ENCODE peak calls at places on chromosomes 7 and 10, in four cellular contexts. L is HCT116, T is neural progenitor cell, G is PC-3. J is an unnamed sample.
A peak's percentile ranks its signal among the peaks of the same experiment; 100 is the strongest.

GRCh38 chr7:145106001-145106400 is 270.1 kb upstream of the TPK1 start:
- DNase-seq in L (no peak), T (no peak), G (peak; percentile 73), J (no peak)

GRCh38 chr10:68784476-68784875 is 42.9 kb upstream of the STOX1 start:
- DNase-seq in G (no peak), T (no peak), L (no peak), J (no peak)

GRCh38 chr7:17275749-17276671 is 22.4 kb upstream of the AHR start:
- DNase-seq in T (no peak), G (peak; percentile 92), L (no peak), J (no peak)

GRCh38 chr7:50214141-50214670 is 90.3 kb upstream of the IKZF1 start:
- DNase-seq in L (no peak), T (no peak), G (no peak), J (no peak)

GRCh38 chr10:13271552-13272163 is 28.2 kb downstream of the PHYH start:
- DNase-seq in L (peak; percentile 32), G (peak; percentile 1), T (peak; percentile 68), J (peak; percentile 91)

GRCh38 chr7:159015081-159015893 is 129.4 kb downstream of the VIPR2 start:
- DNase-seq in G (peak; percentile 66), T (no peak), L (no peak), J (peak; percentile 23)

GRCh38 chr7:17095001-17095574 is 203.4 kb upstream of the AHR start:
- DNase-seq in G (peak; percentile 97), T (no peak), L (no peak), J (no peak)

GRCh38 chr7:36806897-36807296 is 82.6 kb upstream of the AOAH start:
- DNase-seq in L (no peak), T (no peak), G (no peak), J (no peak)

GRCh38 chr10:117646718-117647117 is 104.2 kb downstream of the EMX2 start:
- DNase-seq in G (no peak), T (no peak), L (no peak), J (no peak)

GRCh38 chr10:43257210-43258031 is 9.4 kb downstream of the RASGEF1A start:
- DNase-seq in T (no peak), L (no peak), G (no peak), J (no peak)

GRCh38 chr7:99359465-99360154 is 14.9 kb upstream of the ARPC1B start:
- DNase-seq in T (peak; percentile 47), G (no peak), L (no peak), J (peak; percentile 69)

GRCh38 chr10:69723653-69724052 is 78.1 kb upstream of the COL13A1 start:
- DNase-seq in L (no peak), T (no peak), G (no peak), J (no peak)

GRCh38 chr7:114554781-114555537 is 140.3 kb downstream of the FOXP2 start:
- DNase-seq in L (peak; percentile 23), G (peak; percentile 38), T (no peak), J (no peak)

DNA sequence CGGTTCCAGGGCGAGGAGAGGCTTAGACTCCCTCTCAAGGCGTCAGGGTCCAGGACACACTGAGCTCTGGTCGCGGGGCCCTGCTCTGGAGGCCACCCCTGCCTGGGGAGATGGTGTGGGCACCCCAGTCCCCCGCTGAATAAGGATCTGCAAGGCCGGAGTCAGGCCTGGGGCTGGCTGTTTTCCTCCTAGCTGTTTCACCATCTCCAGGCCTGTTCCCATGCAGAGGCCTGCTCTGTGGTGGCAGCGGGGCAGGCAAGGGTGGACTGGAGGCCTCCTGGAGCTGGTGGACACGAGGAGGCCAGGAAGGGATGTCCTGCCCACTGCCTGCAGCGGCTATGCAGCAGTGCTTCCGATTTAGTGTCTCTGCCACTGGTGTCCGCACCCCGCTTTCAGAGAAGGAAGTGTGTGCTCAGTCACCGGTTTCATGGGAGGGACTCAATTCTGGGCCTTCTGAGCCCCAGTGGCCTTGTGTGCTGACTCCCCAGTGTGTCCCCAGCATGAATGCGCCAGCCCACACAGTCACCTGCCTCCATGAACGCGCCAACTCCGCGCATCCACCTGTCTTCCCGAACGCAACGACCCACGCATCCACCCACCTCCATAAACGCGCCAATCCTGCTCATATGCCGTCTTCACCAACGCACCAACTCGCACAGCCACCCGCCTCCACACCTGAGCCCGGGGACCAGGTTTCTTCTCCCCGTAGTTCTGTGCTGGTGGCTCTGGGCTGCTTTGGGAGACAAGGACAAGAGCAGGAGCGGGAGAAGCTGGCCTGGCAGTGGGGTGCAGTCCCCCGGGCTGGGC is 14.5 kb upstream of the GPR146 start:
- DNase-seq in L (no peak), G (no peak), T (no peak), J (no peak)
- TF ChIP-seq EZH2phosphoT487 in L (no peak), G (no peak), T (no peak), J (no peak)

GRCh38 chr10:27723436-27723835 is 22.2 kb downstream of the MKX start:
- DNase-seq in L (no peak), G (no peak), T (no peak), J (peak; percentile 21)

GRCh38 chr10:27719052-27719451 is 26.6 kb downstream of the MKX start:
- DNase-seq in G (no peak), T (no peak), L (no peak), J (no peak)

GRCh38 chr10:27717851-27718250 is 27.8 kb downstream of the MKX start:
- DNase-seq in T (no peak), G (no peak), L (no peak), J (no peak)

GRCh38 chr10:27717191-27717590 is 28.4 kb downstream of the MKX start:
- DNase-seq in G (no peak), L (no peak), T (no peak), J (no peak)

DNA sequence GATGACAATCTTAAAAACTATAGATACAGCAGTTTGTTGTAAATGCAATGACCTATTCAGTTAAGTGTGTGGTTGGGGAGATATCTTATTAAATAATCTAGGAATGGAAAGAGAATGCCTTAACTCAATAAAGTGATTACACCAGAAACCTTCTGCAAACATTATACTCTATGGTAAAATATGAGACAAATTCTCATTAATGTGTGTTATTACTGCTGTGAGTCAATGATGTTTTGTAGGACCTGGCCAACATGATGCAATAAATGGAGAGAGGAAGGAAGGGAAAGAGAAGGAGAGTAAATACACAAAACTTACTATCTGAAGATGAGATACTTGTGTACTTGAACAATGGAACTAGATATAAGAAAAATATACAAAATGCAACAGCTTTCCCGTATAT is 25.1 kb downstream of the MKX start:
- DNase-seq in T (no peak), G (peak; percentile 52), L (no peak), J (no peak)
- TF ChIP-seq EZH2phosphoT487 in T (no peak), G (no peak), L (no peak), J (no peak)

GRCh38 chr10:127882391-127882790 is 10.3 kb downstream of the CLRN3 start:
- DNase-seq in G (no peak), T (no peak), L (no peak), J (no peak)

GRCh38 chr10:127881262-127881661 is 11.5 kb downstream of the CLRN3 start:
- DNase-seq in L (no peak), G (no peak), T (no peak), J (no peak)

GRCh38 chr10:127882801-127883459 is 9.8 kb downstream of the CLRN3 start:
- DNase-seq in T (no peak), G (peak; percentile 7), L (no peak), J (no peak)

GRCh38 chr10:127878474-127879055 is 14.2 kb downstream of the CLRN3 start:
- DNase-seq in L (no peak), T (no peak), G (no peak), J (no peak)

DNA sequence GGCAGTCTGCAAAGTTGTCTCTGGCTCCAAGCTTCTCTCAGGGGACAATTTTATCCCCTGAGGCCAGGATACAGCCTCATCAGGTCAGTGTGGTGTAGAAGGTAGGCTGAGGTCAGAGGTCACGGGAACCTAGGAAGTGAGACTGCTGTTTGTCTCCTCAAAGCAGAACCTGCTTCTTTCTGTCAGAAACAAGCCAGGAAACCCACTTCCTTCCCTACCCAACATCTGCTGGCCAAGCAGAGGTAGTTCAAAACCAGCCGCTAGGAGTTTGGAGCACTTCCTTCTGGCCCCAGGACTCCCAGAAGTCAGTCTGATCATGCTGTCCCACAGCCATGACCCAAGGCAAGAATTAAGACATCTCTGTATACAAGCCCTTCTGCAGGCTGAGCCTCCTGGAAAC is 12.2 kb downstream of the CLRN3 start:
- DNase-seq in G (no peak), T (no peak), L (no peak), J (no peak)
- TF ChIP-seq EZH2phosphoT487 in G (no peak), T (no peak), L (no peak), J (no peak)

GRCh38 chr10:112986791-112987190 is 36.7 kb downstream of the TCF7L2 start:
- DNase-seq in T (no peak), L (no peak), G (no peak), J (no peak)
- TF ChIP-seq EZH2phosphoT487 in T (no peak), L (no peak), G (no peak), J (no peak)

DNA sequence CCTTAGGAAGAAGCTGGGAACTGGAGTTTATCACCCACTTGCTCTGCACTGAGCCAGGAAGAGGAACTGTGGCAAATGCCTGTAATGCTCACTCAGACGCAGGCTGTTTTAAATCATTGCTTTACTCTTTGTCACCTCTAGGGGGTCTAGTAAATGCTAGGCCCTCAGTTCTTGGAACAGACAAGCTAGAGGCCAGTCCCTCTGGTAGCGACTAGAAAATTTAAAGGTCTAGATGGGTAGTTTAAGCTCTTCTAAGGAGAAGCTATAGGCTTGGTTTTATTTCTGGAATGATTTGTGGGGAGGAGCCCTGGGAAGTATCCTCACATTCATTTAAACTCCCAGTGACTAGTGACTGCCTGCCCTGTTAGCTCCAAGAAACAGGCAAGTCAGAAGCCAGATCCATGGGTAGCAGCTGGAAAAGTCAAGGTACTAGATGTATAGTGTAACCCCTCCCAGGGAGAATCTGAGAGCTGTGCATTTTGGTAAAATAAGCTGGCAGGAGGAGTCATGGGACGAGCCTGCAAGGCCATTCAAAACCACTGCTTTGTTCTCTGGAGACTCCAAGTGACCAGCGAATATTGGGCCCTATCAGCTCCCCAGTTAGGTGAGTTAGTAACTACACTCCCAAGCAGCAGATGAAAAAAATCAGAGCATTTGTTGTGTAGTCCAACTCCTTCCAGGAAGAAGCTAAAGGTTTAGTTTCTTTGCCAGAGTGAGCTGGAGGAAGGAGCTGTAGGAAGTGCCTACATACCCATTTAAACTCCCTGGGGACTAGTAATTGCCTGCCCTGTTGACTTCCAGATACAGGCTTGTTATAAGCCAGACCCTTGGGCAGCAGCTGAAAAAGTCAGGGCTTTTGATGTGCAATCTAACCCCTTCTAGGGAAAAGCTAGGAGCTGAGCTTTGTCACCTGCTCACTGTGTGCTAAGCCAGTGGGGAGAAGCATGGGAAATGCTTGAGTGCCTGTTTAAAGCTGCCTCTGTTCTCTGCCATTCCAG is 68.9 kb downstream of the DYNC1I1 start:
- DNase-seq in G (peak; percentile 38), T (peak; percentile 31), L (peak; percentile 8), J (peak; percentile 79)
- TF ChIP-seq EZH2phosphoT487 in G (no peak), T (no peak), L (no peak), J (no peak)

GRCh38 chr10:98404571-98405396 is 10.2 kb downstream of the PYROXD2 start:
- DNase-seq in L (no peak), G (peak; percentile 76), T (no peak), J (no peak)
- TF ChIP-seq EZH2phosphoT487 in L (no peak), G (no peak), T (no peak), J (no peak)

J was measured in GM23338.